ENCODE peak calls at places on chromosomes 3 and 15, in six cellular contexts. F is HepG2, M is K562, Z is HL-60, U is GM12878, R is H1. Q is an unnamed sample.

GRCh38 chr3:114380233-114380645 is 86.4 kb downstream of the TIGIT start:
- DNase-seq in Z (no peak), R (no peak), M (no peak), U (no peak), F (no peak), Q (no peak)

GRCh38 chr3:12948891-12949711 is 107.7 kb upstream of the RPL32 start:
- DNase-seq in Z (peak), U (no peak), M (peak), F (no peak), R (no peak), Q (no peak)

GRCh38 chr3:167030059-167030458 is 350.0 kb downstream of the ZBBX start:
- DNase-seq in M (no peak), U (no peak), R (no peak), Z (no peak), F (no peak), Q (no peak)

GRCh38 chr3:139310474-139310933 is 33.3 kb upstream of the MRPS22 start:
- DNase-seq in F (no peak), R (no peak), M (no peak), Z (no peak), U (no peak), Q (no peak)

GRCh38 chr3:141476033-141476432 is 10.8 kb upstream of the RASA2 start:
- DNase-seq in R (no peak), Z (no peak), F (no peak), U (no peak), M (no peak), Q (no peak)

GRCh38 chr3:43919067-43919466 is 228.3 kb downstream of the ABHD5 start:
- DNase-seq in U (no peak), R (no peak), M (no peak), F (no peak), Z (peak), Q (no peak)

GRCh38 chr3:31699309-31699953 is 166.7 kb downstream of the STT3B start:
- DNase-seq in M (no peak), F (no peak), U (no peak), Z (no peak), R (no peak), Q (no peak)

GRCh38 chr15:30904812-30905211 is 1.1 kb downstream of the FAN1 start:
- DNase-seq in R (no peak), M (no peak), Z (no peak), F (no peak), U (no peak), Q (no peak)

GRCh38 chr3:50552058-50552435 is 15.5 kb downstream of the C3orf18 start:
- DNase-seq in Z (no peak), U (no peak), F (no peak), M (no peak), R (no peak), Q (no peak)

GRCh38 chr3:111325160-111325707 is 216.8 kb upstream of the CD96 start:
- DNase-seq in F (no peak), M (no peak), Z (no peak), U (no peak), R (no peak), Q (no peak)

GRCh38 chr15:43872416-43873020 is 45.7 kb downstream of the WDR76 start:
- DNase-seq in U (peak), Z (peak), R (peak), M (peak), F (peak), Q (peak)

GRCh38 chr3:45716790-45717336 is 27.7 kb downstream of the SACM1L start:
- DNase-seq in M (peak), F (no peak), Z (no peak), U (no peak), R (no peak), Q (no peak)

GRCh38 chr3:43894176-43895049 is 203.7 kb downstream of the ABHD5 start:
- DNase-seq in Z (peak), R (peak), F (no peak), U (no peak), M (peak), Q (no peak)

GRCh38 chr15:65530318-65531111 is at the start of gene HACD3:
- DNase-seq in U (peak), M (peak), R (peak), Z (peak), F (peak), Q (peak)

GRCh38 chr3:151476344-151477018 is 15.6 kb upstream of the IGSF10 start:
- DNase-seq in U (no peak), F (no peak), M (peak), R (no peak), Z (no peak), Q (no peak)

GRCh38 chr3:49716691-49717538 is 2.6 kb downstream of the AMIGO3 start:
- DNase-seq in M (no peak), U (no peak), F (no peak), Z (no peak), R (no peak), Q (peak)

GRCh38 chr3:158205994-158206393 is 96.1 kb downstream of the RSRC1 start:
- DNase-seq in U (peak), R (no peak), M (no peak), Z (no peak), F (no peak), Q (no peak)

GRCh38 chr3:191246628-191247027 is 47.6 kb downstream of the OSTN start:
- DNase-seq in U (no peak), R (no peak), M (no peak), F (no peak), Z (no peak), Q (no peak)

GRCh38 chr15:52331490-52332240 is 36.1 kb upstream of the MYO5C start:
- DNase-seq in R (no peak), Z (no peak), M (peak), U (peak), F (peak), Q (peak)
- TF ChIP-seq GABPA in R (no peak), Z (no peak), M (no peak), U (no peak), F (no peak), Q (no peak)

GRCh38 chr15:77239892-77240608 is 169.1 kb upstream of the TSPAN3 start:
- DNase-seq in Z (no peak), R (no peak), F (no peak), U (no peak), M (no peak), Q (no peak)
- TF ChIP-seq GABPA in Z (no peak), R (no peak), F (no peak), U (no peak), M (no peak), Q (no peak)

DNA sequence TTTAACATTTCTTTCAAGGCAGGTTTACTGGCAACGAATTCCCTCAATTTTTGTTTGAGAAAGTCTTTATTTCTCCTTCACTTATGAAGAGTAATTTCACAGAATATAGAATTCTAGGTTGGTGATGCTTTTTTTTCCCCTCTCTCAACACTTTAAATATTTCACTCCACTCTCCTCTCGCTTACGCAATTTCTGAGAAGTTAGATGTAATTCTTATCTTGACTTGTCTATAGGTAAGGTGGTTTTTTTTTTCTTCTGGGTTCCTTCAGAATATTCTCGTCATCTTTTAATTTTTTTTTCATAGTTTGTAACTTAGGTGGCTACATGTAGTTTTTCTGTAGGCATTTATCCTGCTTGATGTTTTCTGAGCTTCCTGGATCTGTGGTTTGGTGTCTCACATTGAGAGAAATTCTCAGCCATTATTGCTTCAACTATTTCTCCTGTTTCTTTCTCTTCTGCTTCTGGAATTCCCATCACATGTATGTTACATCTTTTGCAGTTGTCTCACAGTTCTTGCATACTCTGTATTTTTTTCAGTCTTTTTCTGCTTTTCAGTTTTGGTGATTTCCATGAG is 189.4 kb upstream of the GOLGA6L4 start:
- DNase-seq in M (no peak), R (no peak), U (no peak), Z (no peak), F (no peak), Q (no peak)
- TF ChIP-seq GABPA in M (no peak), R (no peak), U (no peak), Z (no peak), F (no peak), Q (no peak)

DNA sequence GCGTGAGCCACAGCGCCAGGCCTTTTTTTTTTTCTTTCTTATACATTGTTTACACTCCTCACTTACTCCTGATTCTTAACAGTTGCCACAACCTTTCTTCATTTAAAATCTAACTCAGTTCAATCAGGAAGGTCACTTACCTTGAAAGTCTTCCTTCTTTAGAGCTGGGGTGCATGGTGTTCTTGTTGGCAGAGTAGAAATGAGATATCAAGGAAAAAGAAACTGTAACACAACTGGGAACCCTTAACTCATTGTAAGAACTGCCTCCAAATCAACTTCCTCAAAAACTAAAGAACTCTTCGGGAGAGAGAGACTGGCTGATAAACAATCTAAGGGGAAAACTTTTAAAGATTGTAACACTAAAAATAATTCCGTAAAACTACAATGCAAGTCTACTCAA is 1.4 kb upstream of the APPL1 start:
- DNase-seq in R (no peak), U (no peak), F (no peak), Z (no peak), M (no peak), Q (no peak)
- TF ChIP-seq GABPA in R (no peak), U (no peak), F (no peak), Z (no peak), M (no peak), Q (no peak)

GRCh38 chr3:73498764-73499622 is 125.7 kb downstream of the PDZRN3 start:
- DNase-seq in U (no peak), F (no peak), M (no peak), Z (no peak), R (no peak), Q (no peak)

GRCh38 chr3:73500321-73500720 is 124.4 kb downstream of the PDZRN3 start:
- DNase-seq in R (no peak), M (no peak), U (no peak), F (no peak), Z (no peak), Q (no peak)

GRCh38 chr3:73499787-73500186 is 125.0 kb downstream of the PDZRN3 start:
- DNase-seq in Z (no peak), M (no peak), F (no peak), U (no peak), R (no peak), Q (no peak)

GRCh38 chr3:73493543-73494314 is 131.0 kb downstream of the PDZRN3 start:
- DNase-seq in U (no peak), F (no peak), Z (no peak), M (no peak), R (no peak), Q (no peak)

GRCh38 chr3:73497646-73498406 is 126.9 kb downstream of the PDZRN3 start:
- DNase-seq in M (no peak), F (no peak), U (no peak), R (no peak), Z (no peak), Q (no peak)
- TF ChIP-seq GABPA in M (no peak), F (no peak), U (no peak), R (no peak), Z (no peak), Q (no peak)